ENCODE peak calls at places on chromosomes 1 and 21, in six cellular contexts. S is lung, Y is A673, R is left ventricle myocardium inferior, E is upper lobe of left lung, I is adrenal gland. A is an unnamed sample.

GRCh38 chr1:198656500-198656932 is 17.7 kb downstream of the PTPRC start:
- DNase-seq in S (no peak), Y (no peak), R (no peak), E (no peak), I (peak), A (peak)

GRCh38 chr1:44826375-44827196 is 16.5 kb downstream of the PTCH2 start:
- DNase-seq in S (no peak), Y (no peak), R (peak), E (peak), I (no peak), A (no peak)

GRCh38 chr1:38076038-38076437 is 29.4 kb upstream of the POU3F1 start:
- DNase-seq in S (no peak), Y (no peak), R (no peak), E (no peak), I (no peak), A (no peak)

GRCh38 chr1:68442822-68443556 is 6.8 kb downstream of the RPE65 start:
- DNase-seq in S (no peak), Y (peak), R (no peak), E (no peak), I (peak), A (no peak)

GRCh38 chr21:33539612-33540011 is 2.3 kb downstream of the GART start:
- DNase-seq in S (no peak), Y (no peak), R (no peak), E (no peak), I (no peak), A (no peak)

GRCh38 chr1:235790123-235790522 is 76.6 kb downstream of the LYST start:
- DNase-seq in S (no peak), Y (no peak), R (no peak), E (no peak), I (no peak), A (no peak)

GRCh38 chr1:17574502-17574901 is 35.0 kb downstream of the ARHGEF10L start:
- DNase-seq in S (no peak), Y (no peak), R (no peak), E (no peak), I (no peak), A (no peak)

GRCh38 chr1:53541761-53542550 is 82.8 kb downstream of the DMRTB1 start:
- DNase-seq in S (no peak), Y (no peak), R (no peak), E (no peak), I (peak), A (no peak)

GRCh38 chr1:16217061-16217785 is 4.8 kb upstream of the ARHGEF19 start:
- DNase-seq in S (peak), Y (peak), R (peak), E (peak), I (peak), A (peak)

GRCh38 chr1:100219879-100220278 is 29.8 kb downstream of the DBT start:
- DNase-seq in S (no peak), Y (peak), R (no peak), E (no peak), I (peak), A (no peak)

GRCh38 chr1:154403983-154404382 is 1.2 kb upstream of the IL6R start:
- DNase-seq in S (no peak), Y (no peak), R (no peak), E (no peak), I (no peak), A (no peak)

GRCh38 chr21:31158789-31159581 is 120.7 kb upstream of the KRTAP19-8 start:
- DNase-seq in S (no peak), Y (peak), R (no peak), E (no peak), I (no peak), A (no peak)

GRCh38 chr1:200081982-200082272 is 54.4 kb downstream of the NR5A2 start:
- DNase-seq in S (no peak), Y (no peak), R (no peak), E (no peak), I (no peak), A (no peak)

GRCh38 chr1:86616871-86617270 is 70.0 kb downstream of the CLCA4 start:
- DNase-seq in S (no peak), Y (no peak), R (no peak), E (no peak), I (no peak), A (no peak)

GRCh38 chr1:47881505-47882442 is 115.4 kb downstream of the TRABD2B start:
- DNase-seq in S (no peak), Y (no peak), R (no peak), E (peak), I (no peak), A (no peak)

GRCh38 chr1:87367549-87367948 is 38.9 kb downstream of the LMO4 start:
- DNase-seq in S (no peak), Y (no peak), R (no peak), E (no peak), I (no peak), A (no peak)

GRCh38 chr1:234994411-234995295 is 134.0 kb downstream of the TOMM20 start:
- DNase-seq in S (no peak), Y (no peak), R (no peak), E (no peak), I (no peak), A (no peak)

GRCh38 chr1:55893155-55893554 is 678.0 kb upstream of the USP24 start:
- DNase-seq in S (no peak), Y (peak), R (no peak), E (no peak), I (no peak), A (peak)

GRCh38 chr1:153794671-153795324 is 19.6 kb downstream of the SLC27A3 start:
- DNase-seq in S (no peak), Y (no peak), R (no peak), E (peak), I (no peak), A (no peak)

GRCh38 chr1:46364612-46365011 is 24.0 kb downstream of the NSUN4 start:
- DNase-seq in S (no peak), Y (no peak), R (no peak), E (no peak), I (no peak), A (peak)

GRCh38 chr1:75233302-75233929 is 99.2 kb downstream of the LHX8 start:
- DNase-seq in S (no peak), Y (peak), R (no peak), E (no peak), I (no peak), A (peak)

GRCh38 chr21:19122371-19122770 is 718.8 kb upstream of the TMPRSS15 start:
- DNase-seq in S (no peak), Y (no peak), R (no peak), E (no peak), I (no peak), A (no peak)

GRCh38 chr1:228867093-228867950 is 132.0 kb downstream of the RHOU start:
- DNase-seq in S (no peak), Y (no peak), R (no peak), E (peak), I (no peak), A (peak)

GRCh38 chr1:19802269-19802668 is 2.6 kb upstream of the TMCO4 start:
- DNase-seq in S (no peak), Y (no peak), R (no peak), E (no peak), I (no peak), A (no peak)

GRCh38 chr1:19797827-19798226 is 1.9 kb downstream of the TMCO4 start:
- DNase-seq in S (no peak), Y (no peak), R (no peak), E (no peak), I (no peak), A (no peak)

GRCh38 chr1:19799233-19799876 is 361 bp downstream of the TMCO4 start:
- DNase-seq in S (peak), Y (peak), R (peak), E (no peak), I (peak), A (no peak)

GRCh38 chr1:19799877-19800804 is at the start of gene TMCO4:
- DNase-seq in S (peak), Y (peak), R (peak), E (peak), I (peak), A (no peak)

DNA sequence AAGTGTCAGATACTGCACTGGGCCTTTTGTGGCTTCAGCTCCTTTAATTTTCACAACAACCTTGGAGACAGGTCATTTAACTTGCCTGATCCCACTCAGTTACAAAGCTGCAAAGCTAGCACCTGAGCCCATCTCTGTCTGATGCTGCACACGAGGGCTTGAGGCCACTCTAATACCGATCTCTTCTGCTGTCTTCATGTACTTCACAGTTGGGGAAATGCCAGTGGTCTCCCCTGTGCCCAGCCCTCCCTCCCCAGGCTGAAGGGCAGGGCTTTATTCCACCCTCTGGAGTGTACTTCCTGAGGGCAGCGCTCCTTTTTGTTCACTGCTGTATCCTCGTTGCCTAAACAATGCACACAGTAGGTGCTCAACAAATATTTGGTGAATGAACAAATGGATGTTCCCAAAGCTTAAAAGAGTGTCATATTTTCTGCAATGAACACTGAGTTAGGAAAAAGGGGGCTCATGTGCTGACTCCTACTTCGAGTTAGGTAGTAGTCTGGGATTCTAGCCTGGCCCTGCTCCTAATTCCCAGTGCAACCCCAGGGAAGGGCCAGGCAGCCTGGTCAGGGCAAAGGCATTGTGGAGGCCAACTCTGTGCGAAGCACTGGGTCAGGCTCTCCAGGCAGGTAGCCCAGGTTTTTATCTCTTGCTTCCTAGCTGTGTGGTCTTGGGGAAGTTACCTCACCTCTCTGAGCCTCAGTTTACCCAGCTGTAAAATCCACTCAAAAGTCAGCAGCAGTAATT is 1.1 kb downstream of the TMCO4 start:
- DNase-seq in S (no peak), Y (no peak), R (no peak), E (no peak), I (no peak), A (no peak)
- H3K4me3 ChIP-seq in S (peak), Y (no peak), R (peak), E (peak), I (no peak), A (peak)

GRCh38 chr1:90614872-90615271 is 102.2 kb downstream of the BARHL2 start:
- DNase-seq in S (no peak), Y (peak), R (no peak), E (no peak), I (no peak), A (no peak)
- TF ChIP-seq CTCF in S (no peak), Y (peak), R (peak), E (no peak), I (no peak), A (peak)

DNA sequence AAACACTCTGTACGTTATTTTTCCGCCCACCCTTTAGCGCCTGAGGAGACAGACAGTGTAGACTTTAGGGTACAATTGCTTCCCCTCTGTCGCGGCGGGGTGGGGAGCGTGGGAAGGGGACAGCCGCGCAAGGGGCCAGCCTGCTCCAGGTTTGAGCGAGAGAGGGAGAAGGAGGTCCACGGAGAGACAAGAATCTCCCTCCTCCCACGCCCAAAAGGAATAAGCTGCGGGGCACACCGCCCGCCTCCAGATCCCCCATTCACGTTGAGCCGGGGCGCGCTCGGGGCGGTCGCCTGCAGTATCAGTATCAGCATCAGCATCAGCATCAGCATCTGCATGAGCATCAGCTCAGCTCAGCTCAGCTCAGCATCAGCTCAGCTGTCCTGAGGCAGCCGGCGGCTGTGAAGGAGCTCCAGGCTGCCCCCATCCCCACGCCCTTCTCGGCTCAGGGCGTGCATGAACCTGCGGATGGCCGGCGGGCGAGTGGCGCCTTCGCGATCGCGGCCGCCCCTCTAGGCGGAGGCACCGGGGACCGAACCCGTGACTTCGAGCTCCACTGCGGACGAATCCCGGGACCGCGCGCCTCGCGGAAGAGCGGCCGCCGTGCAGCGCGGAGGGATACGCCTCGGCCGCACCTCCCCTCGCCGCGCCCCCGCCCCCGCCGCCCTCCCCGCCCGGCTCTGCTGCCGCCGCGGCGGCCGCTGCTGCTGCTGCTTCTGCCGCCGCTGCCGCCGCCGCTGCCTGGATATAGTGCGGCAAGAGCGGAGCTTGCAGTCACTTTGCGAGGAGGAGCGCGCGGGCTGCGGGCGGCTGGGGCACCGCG is at the start of gene NCAM2:
- DNase-seq in S (peak), Y (peak), R (peak), E (peak), I (peak), A (peak)
- H3K4me3 ChIP-seq in S (peak), Y (peak), R (peak), E (peak), I (peak), A (peak)

GRCh38 chr1:21855257-21856096 is 43.4 kb downstream of the LDLRAD2 start:
- DNase-seq in S (no peak), Y (no peak), R (no peak), E (peak), I (no peak), A (no peak)
- TF ChIP-seq CTCF in S (no peak), Y (no peak), R (no peak), E (no peak), I (no peak), A (no peak)

DNA sequence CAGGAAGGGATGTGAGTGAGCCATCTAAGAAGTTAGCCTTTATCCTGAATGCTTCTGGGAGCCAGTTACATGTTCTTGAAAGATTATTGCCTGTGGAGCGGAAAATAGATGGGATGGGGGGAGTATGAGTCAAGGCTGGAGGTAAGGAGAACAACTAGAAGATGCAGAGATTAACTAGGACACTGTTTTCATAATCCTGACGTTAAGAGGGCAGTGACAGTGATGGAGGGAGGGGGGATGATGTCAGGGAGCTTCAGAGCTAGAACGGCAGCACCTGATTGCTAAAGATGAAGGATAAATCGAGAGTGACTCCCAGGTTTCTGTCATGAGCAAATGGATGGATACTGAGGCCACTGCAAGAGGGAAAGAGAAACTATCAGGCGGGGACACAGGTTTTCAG is 10.0 kb upstream of the RCSD1 start:
- DNase-seq in S (no peak), Y (no peak), R (no peak), E (no peak), I (no peak), A (no peak)
- H3K4me3 ChIP-seq in S (no peak), Y (no peak), R (no peak), E (no peak), I (no peak), A (no peak)

GRCh38 chr1:27611450-27611849 is 7.5 kb upstream of the AHDC1 start:
- DNase-seq in S (no peak), Y (no peak), R (no peak), E (no peak), I (no peak), A (no peak)
- TF ChIP-seq CTCF in S (no peak), Y (no peak), R (no peak), E (no peak), I (no peak), A (no peak)

GRCh38 chr1:243343970-243344749 is 88.3 kb downstream of the SDCCAG8 start:
- DNase-seq in S (no peak), Y (peak), R (no peak), E (no peak), I (no peak), A (peak)

GRCh38 chr1:243345205-243345604 is 89.4 kb downstream of the SDCCAG8 start:
- DNase-seq in S (no peak), Y (peak), R (no peak), E (no peak), I (no peak), A (no peak)

GRCh38 chr1:243336163-243336562 is 80.3 kb downstream of the SDCCAG8 start:
- DNase-seq in S (no peak), Y (no peak), R (no peak), E (no peak), I (no peak), A (no peak)

GRCh38 chr1:243346016-243346415 is 90.2 kb downstream of the SDCCAG8 start:
- DNase-seq in S (no peak), Y (no peak), R (no peak), E (no peak), I (no peak), A (no peak)

DNA sequence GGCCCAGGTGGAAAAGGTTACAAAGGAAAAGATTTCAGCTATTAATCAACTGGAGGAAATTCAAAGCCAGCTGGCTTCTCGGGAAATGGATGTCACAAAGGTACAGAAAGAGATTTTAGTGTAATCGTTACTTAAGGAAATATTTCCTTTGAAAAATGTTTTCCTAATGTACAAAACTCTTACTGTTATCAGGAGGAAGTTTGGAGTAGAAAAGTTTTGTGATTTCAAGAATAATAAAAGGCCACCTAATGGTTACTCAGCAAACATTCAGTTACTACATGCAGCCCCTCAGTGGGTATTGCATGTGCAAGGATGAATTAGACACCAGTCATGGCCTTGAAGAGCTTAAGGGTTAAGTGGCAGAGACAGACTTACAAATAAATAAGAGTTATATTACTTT is 85.2 kb downstream of the SDCCAG8 start:
- DNase-seq in S (no peak), Y (no peak), R (no peak), E (no peak), I (no peak), A (no peak)
- H3K4me3 ChIP-seq in S (no peak), Y (no peak), R (no peak), E (no peak), I (no peak), A (no peak)

GRCh38 chr1:240008298-240008697 is 83.4 kb upstream of the FMN2 start:
- DNase-seq in S (no peak), Y (no peak), R (no peak), E (no peak), I (no peak), A (no peak)
- TF ChIP-seq CTCF in S (no peak), Y (no peak), R (no peak), E (no peak), I (no peak), A (no peak)

GRCh38 chr1:156747737-156748669 is 3.5 kb downstream of the HDGF start:
- DNase-seq in S (no peak), Y (peak), R (no peak), E (no peak), I (no peak), A (no peak)
- H3K4me3 ChIP-seq in S (peak), Y (peak), R (peak), E (peak), I (peak), A (peak)

DNA sequence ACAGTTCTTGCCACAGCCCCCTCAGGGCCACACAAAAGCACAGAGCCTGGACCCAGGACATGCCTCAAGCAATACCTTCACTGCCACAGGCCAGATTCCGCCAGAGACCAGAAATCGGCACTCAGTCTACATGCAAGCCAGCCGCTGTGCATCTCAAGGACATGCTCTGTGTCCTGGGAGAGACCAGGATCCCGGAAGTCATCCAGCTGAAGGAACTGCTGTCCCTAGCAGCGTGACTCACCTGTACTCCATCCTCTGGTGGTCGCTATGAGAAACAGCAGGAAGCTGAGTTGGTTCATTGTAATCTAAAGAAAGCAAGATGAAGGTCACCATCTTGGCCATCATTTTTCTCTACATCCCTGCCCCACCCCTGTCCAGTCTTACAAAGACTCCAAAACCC is 401 bp downstream of the ITLN1 start:
- DNase-seq in S (no peak), Y (peak), R (no peak), E (no peak), I (no peak), A (no peak)
- TF ChIP-seq CTCF in S (no peak), Y (peak), R (no peak), E (no peak), I (peak), A (no peak)